ENCODE peak calls at places on chromosomes 11 and 22, in eight cellular contexts. One of them, this sample, is unnamed.

GRCh38 chr11:47532597-47533213 is 20.2 kb downstream of the CELF1 start:
- DNase-seq in cardiac fibroblast: no peak
- DNase-seq in prostate gland: no peak
- DNase-seq in right atrium auricular region: no peak
- DNase-seq in astrocyte of the spinal cord: no peak
- DNase-seq in body of pancreas: no peak
- DNase-seq in fibroblast of mammary gland: no peak
- DNase-seq in mammary epithelial cell: no peak
- DNase-seq in this sample: no peak

GRCh38 chr11:102705626-102706025 is at the start of gene MMP27:
- DNase-seq in right atrium auricular region: no peak
- DNase-seq in astrocyte of the spinal cord: no peak
- DNase-seq in prostate gland: no peak
- DNase-seq in cardiac fibroblast: no peak
- DNase-seq in body of pancreas: no peak
- DNase-seq in fibroblast of mammary gland: peak
- DNase-seq in mammary epithelial cell: no peak
- DNase-seq in this sample: no peak

GRCh38 chr11:107840120-107840479 is 18.5 kb downstream of the SLC35F2 start:
- DNase-seq in cardiac fibroblast: no peak
- DNase-seq in mammary epithelial cell: no peak
- DNase-seq in body of pancreas: no peak
- DNase-seq in prostate gland: peak
- DNase-seq in right atrium auricular region: no peak
- DNase-seq in fibroblast of mammary gland: no peak
- DNase-seq in astrocyte of the spinal cord: no peak
- DNase-seq in this sample: peak

GRCh38 chr22:20601308-20601707 is 93.9 kb downstream of the MED15 start:
- DNase-seq in fibroblast of mammary gland: no peak
- DNase-seq in astrocyte of the spinal cord: no peak
- DNase-seq in right atrium auricular region: no peak
- DNase-seq in prostate gland: no peak
- DNase-seq in mammary epithelial cell: no peak
- DNase-seq in body of pancreas: no peak
- DNase-seq in cardiac fibroblast: no peak
- DNase-seq in this sample: no peak

GRCh38 chr11:78838417-78838816 is 263.8 kb upstream of the NARS2 start:
- DNase-seq in cardiac fibroblast: no peak
- DNase-seq in prostate gland: peak
- DNase-seq in body of pancreas: no peak
- DNase-seq in right atrium auricular region: no peak
- DNase-seq in fibroblast of mammary gland: no peak
- DNase-seq in astrocyte of the spinal cord: no peak
- DNase-seq in mammary epithelial cell: no peak
- DNase-seq in this sample: peak

GRCh38 chr11:2463766-2464277 is 19.0 kb downstream of the KCNQ1 start:
- DNase-seq in mammary epithelial cell: no peak
- DNase-seq in prostate gland: no peak
- DNase-seq in astrocyte of the spinal cord: no peak
- DNase-seq in fibroblast of mammary gland: no peak
- DNase-seq in body of pancreas: peak
- DNase-seq in right atrium auricular region: peak
- DNase-seq in cardiac fibroblast: no peak
- DNase-seq in this sample: no peak

GRCh38 chr11:12625438-12626071 is 48.7 kb upstream of the TEAD1 start:
- DNase-seq in right atrium auricular region: no peak
- DNase-seq in cardiac fibroblast: peak
- DNase-seq in fibroblast of mammary gland: peak
- DNase-seq in body of pancreas: no peak
- DNase-seq in prostate gland: no peak
- DNase-seq in astrocyte of the spinal cord: peak
- DNase-seq in mammary epithelial cell: peak
- DNase-seq in this sample: peak

GRCh38 chr11:61028135-61028729 is 56.8 kb downstream of the CD6 start:
- DNase-seq in mammary epithelial cell: no peak
- DNase-seq in prostate gland: no peak
- DNase-seq in fibroblast of mammary gland: no peak
- DNase-seq in body of pancreas: no peak
- DNase-seq in astrocyte of the spinal cord: no peak
- DNase-seq in cardiac fibroblast: no peak
- DNase-seq in right atrium auricular region: no peak
- DNase-seq in this sample: peak

GRCh38 chr22:19064354-19065054 is 57.7 kb downstream of the DGCR2 start:
- DNase-seq in mammary epithelial cell: no peak
- DNase-seq in prostate gland: no peak
- DNase-seq in body of pancreas: no peak
- DNase-seq in right atrium auricular region: no peak
- DNase-seq in astrocyte of the spinal cord: no peak
- DNase-seq in fibroblast of mammary gland: no peak
- DNase-seq in cardiac fibroblast: no peak
- DNase-seq in this sample: no peak

GRCh38 chr11:12686246-12687060 is 12.2 kb downstream of the TEAD1 start:
- DNase-seq in astrocyte of the spinal cord: no peak
- DNase-seq in body of pancreas: no peak
- DNase-seq in fibroblast of mammary gland: no peak
- DNase-seq in right atrium auricular region: no peak
- DNase-seq in mammary epithelial cell: no peak
- DNase-seq in prostate gland: no peak
- DNase-seq in cardiac fibroblast: peak
- DNase-seq in this sample: no peak

GRCh38 chr11:70606248-70606950 is 208.1 kb downstream of the CTTN start:
- DNase-seq in right atrium auricular region: no peak
- DNase-seq in astrocyte of the spinal cord: no peak
- DNase-seq in body of pancreas: no peak
- DNase-seq in mammary epithelial cell: no peak
- DNase-seq in cardiac fibroblast: no peak
- DNase-seq in prostate gland: no peak
- DNase-seq in fibroblast of mammary gland: no peak
- DNase-seq in this sample: no peak

GRCh38 chr22:48197189-48197690 is 1434.8 kb downstream of the TBC1D22A start:
- DNase-seq in fibroblast of mammary gland: no peak
- DNase-seq in body of pancreas: no peak
- DNase-seq in right atrium auricular region: peak
- DNase-seq in prostate gland: no peak
- DNase-seq in astrocyte of the spinal cord: no peak
- DNase-seq in cardiac fibroblast: no peak
- DNase-seq in mammary epithelial cell: no peak
- DNase-seq in this sample: no peak

GRCh38 chr11:80779907-80780615 is 1339.2 kb upstream of the TENM4 start:
- DNase-seq in prostate gland: peak
- DNase-seq in body of pancreas: no peak
- DNase-seq in mammary epithelial cell: peak
- DNase-seq in right atrium auricular region: no peak
- DNase-seq in astrocyte of the spinal cord: no peak
- DNase-seq in cardiac fibroblast: no peak
- DNase-seq in fibroblast of mammary gland: no peak
- DNase-seq in this sample: peak

GRCh38 chr11:92845390-92846185 is 123.9 kb upstream of the MTNR1B start:
- DNase-seq in prostate gland: no peak
- DNase-seq in astrocyte of the spinal cord: no peak
- DNase-seq in fibroblast of mammary gland: no peak
- DNase-seq in cardiac fibroblast: no peak
- DNase-seq in body of pancreas: no peak
- DNase-seq in right atrium auricular region: no peak
- DNase-seq in mammary epithelial cell: peak
- DNase-seq in this sample: peak

GRCh38 chr11:32891657-32892354 is 805 bp upstream of the QSER1 start:
- DNase-seq in astrocyte of the spinal cord: no peak
- DNase-seq in right atrium auricular region: no peak
- DNase-seq in body of pancreas: peak
- DNase-seq in fibroblast of mammary gland: peak
- DNase-seq in cardiac fibroblast: no peak
- DNase-seq in prostate gland: no peak
- DNase-seq in mammary epithelial cell: peak
- DNase-seq in this sample: peak

GRCh38 chr11:71977743-71978418 is 20.8 kb upstream of the IL18BP start:
- DNase-seq in right atrium auricular region: no peak
- DNase-seq in fibroblast of mammary gland: peak
- DNase-seq in astrocyte of the spinal cord: peak
- DNase-seq in mammary epithelial cell: peak
- DNase-seq in prostate gland: peak
- DNase-seq in cardiac fibroblast: peak
- DNase-seq in body of pancreas: peak
- DNase-seq in this sample: peak

GRCh38 chr11:47355283-47356128 is 3.0 kb upstream of the MYBPC3 start:
- DNase-seq in fibroblast of mammary gland: peak
- DNase-seq in astrocyte of the spinal cord: peak
- DNase-seq in prostate gland: peak
- DNase-seq in mammary epithelial cell: peak
- DNase-seq in right atrium auricular region: peak
- DNase-seq in cardiac fibroblast: peak
- DNase-seq in body of pancreas: peak
- DNase-seq in this sample: peak

GRCh38 chr11:72326151-72326842 is 82.3 kb upstream of the PHOX2A start:
- DNase-seq in right atrium auricular region: no peak
- DNase-seq in cardiac fibroblast: peak
- DNase-seq in fibroblast of mammary gland: peak
- DNase-seq in astrocyte of the spinal cord: peak
- DNase-seq in prostate gland: no peak
- DNase-seq in mammary epithelial cell: peak
- DNase-seq in body of pancreas: no peak
- DNase-seq in this sample: peak

GRCh38 chr11:35241531-35241930 is 102.6 kb downstream of the CD44 start:
- DNase-seq in right atrium auricular region: no peak
- DNase-seq in astrocyte of the spinal cord: no peak
- DNase-seq in cardiac fibroblast: no peak
- DNase-seq in prostate gland: no peak
- DNase-seq in mammary epithelial cell: no peak
- DNase-seq in body of pancreas: no peak
- DNase-seq in fibroblast of mammary gland: no peak
- DNase-seq in this sample: no peak

GRCh38 chr11:14904745-14905103 is 12.7 kb upstream of the CYP2R1 start:
- DNase-seq in prostate gland: peak
- DNase-seq in right atrium auricular region: peak
- DNase-seq in cardiac fibroblast: peak
- DNase-seq in fibroblast of mammary gland: peak
- DNase-seq in body of pancreas: peak
- DNase-seq in mammary epithelial cell: no peak
- DNase-seq in astrocyte of the spinal cord: peak
- DNase-seq in this sample: peak

GRCh38 chr11:95444309-95445202 is 213.6 kb upstream of the SESN3 start:
- DNase-seq in astrocyte of the spinal cord: no peak
- DNase-seq in cardiac fibroblast: no peak
- DNase-seq in mammary epithelial cell: peak
- DNase-seq in fibroblast of mammary gland: no peak
- DNase-seq in prostate gland: peak
- DNase-seq in body of pancreas: no peak
- DNase-seq in right atrium auricular region: no peak
- DNase-seq in this sample: peak

GRCh38 chr11:119093666-119093950 is 8.0 kb downstream of the DPAGT1 start:
- DNase-seq in astrocyte of the spinal cord: no peak
- DNase-seq in fibroblast of mammary gland: no peak
- DNase-seq in right atrium auricular region: no peak
- DNase-seq in body of pancreas: no peak
- DNase-seq in mammary epithelial cell: no peak
- DNase-seq in cardiac fibroblast: no peak
- DNase-seq in prostate gland: no peak
- DNase-seq in this sample: no peak

GRCh38 chr11:11155962-11156815 is 196.9 kb downstream of the CSNK2A3 start:
- DNase-seq in fibroblast of mammary gland: no peak
- DNase-seq in right atrium auricular region: no peak
- DNase-seq in astrocyte of the spinal cord: no peak
- DNase-seq in mammary epithelial cell: no peak
- DNase-seq in body of pancreas: no peak
- DNase-seq in cardiac fibroblast: no peak
- DNase-seq in prostate gland: no peak
- DNase-seq in this sample: no peak

GRCh38 chr22:31715157-31715778 is 34.7 kb downstream of the PRR14L start:
- DNase-seq in body of pancreas: no peak
- DNase-seq in mammary epithelial cell: no peak
- DNase-seq in right atrium auricular region: no peak
- DNase-seq in cardiac fibroblast: no peak
- DNase-seq in fibroblast of mammary gland: no peak
- DNase-seq in prostate gland: no peak
- DNase-seq in astrocyte of the spinal cord: no peak
- DNase-seq in this sample: no peak

GRCh38 chr22:20128902-20129746 is 2.5 kb upstream of the ZDHHC8 start:
- DNase-seq in body of pancreas: peak
- DNase-seq in mammary epithelial cell: no peak
- DNase-seq in astrocyte of the spinal cord: no peak
- DNase-seq in cardiac fibroblast: peak
- DNase-seq in fibroblast of mammary gland: peak
- DNase-seq in right atrium auricular region: no peak
- DNase-seq in prostate gland: no peak
- DNase-seq in this sample: peak

GRCh38 chr11:120525285-120526085 is 13.9 kb downstream of the GRIK4 start:
- DNase-seq in right atrium auricular region: no peak
- DNase-seq in body of pancreas: no peak
- DNase-seq in mammary epithelial cell: no peak
- DNase-seq in cardiac fibroblast: no peak
- DNase-seq in fibroblast of mammary gland: no peak
- DNase-seq in astrocyte of the spinal cord: no peak
- DNase-seq in prostate gland: no peak
- DNase-seq in this sample: no peak

GRCh38 chr22:46457502-46458488 is 79.6 kb downstream of the CELSR1 start:
- DNase-seq in prostate gland: no peak
- DNase-seq in fibroblast of mammary gland: peak
- DNase-seq in right atrium auricular region: no peak
- DNase-seq in astrocyte of the spinal cord: peak
- DNase-seq in cardiac fibroblast: peak
- DNase-seq in mammary epithelial cell: peak
- DNase-seq in body of pancreas: no peak
- DNase-seq in this sample: peak

GRCh38 chr11:112016088-112016764 is 9.0 kb upstream of the DLAT start:
- DNase-seq in mammary epithelial cell: no peak
- DNase-seq in body of pancreas: peak
- DNase-seq in astrocyte of the spinal cord: peak
- DNase-seq in prostate gland: no peak
- DNase-seq in cardiac fibroblast: peak
- DNase-seq in right atrium auricular region: no peak
- DNase-seq in fibroblast of mammary gland: peak
- DNase-seq in this sample: no peak
- TF ChIP-seq CTCF in mammary epithelial cell: no peak
- TF ChIP-seq CTCF in body of pancreas: no peak
- TF ChIP-seq CTCF in astrocyte of the spinal cord: no peak
- TF ChIP-seq CTCF in prostate gland: no peak
- TF ChIP-seq CTCF in cardiac fibroblast: no peak
- TF ChIP-seq CTCF in right atrium auricular region: no peak
- TF ChIP-seq CTCF in fibroblast of mammary gland: no peak
- TF ChIP-seq CTCF in this sample: no peak

GRCh38 chr11:81870066-81870412 is 863.6 kb downstream of the FAM181B start:
- DNase-seq in mammary epithelial cell: no peak
- DNase-seq in astrocyte of the spinal cord: no peak
- DNase-seq in body of pancreas: no peak
- DNase-seq in right atrium auricular region: no peak
- DNase-seq in prostate gland: no peak
- DNase-seq in fibroblast of mammary gland: no peak
- DNase-seq in cardiac fibroblast: no peak
- DNase-seq in this sample: no peak
- H3K4me3 ChIP-seq in mammary epithelial cell: no peak
- H3K4me3 ChIP-seq in astrocyte of the spinal cord: no peak
- H3K4me3 ChIP-seq in body of pancreas: no peak
- H3K4me3 ChIP-seq in right atrium auricular region: no peak
- H3K4me3 ChIP-seq in prostate gland: no peak
- H3K4me3 ChIP-seq in fibroblast of mammary gland: no peak
- H3K4me3 ChIP-seq in cardiac fibroblast: no peak
- H3K4me3 ChIP-seq in this sample: no peak

GRCh38 chr11:86360775-86361395 is 13.8 kb upstream of the CCDC81 start:
- DNase-seq in body of pancreas: no peak
- DNase-seq in fibroblast of mammary gland: peak
- DNase-seq in astrocyte of the spinal cord: peak
- DNase-seq in cardiac fibroblast: peak
- DNase-seq in mammary epithelial cell: peak
- DNase-seq in prostate gland: no peak
- DNase-seq in right atrium auricular region: no peak
- DNase-seq in this sample: peak
- TF ChIP-seq CTCF in body of pancreas: no peak
- TF ChIP-seq CTCF in fibroblast of mammary gland: peak
- TF ChIP-seq CTCF in astrocyte of the spinal cord: peak
- TF ChIP-seq CTCF in cardiac fibroblast: peak
- TF ChIP-seq CTCF in mammary epithelial cell: peak
- TF ChIP-seq CTCF in prostate gland: no peak
- TF ChIP-seq CTCF in right atrium auricular region: no peak
- TF ChIP-seq CTCF in this sample: peak

GRCh38 chr11:128290106-128290840 is 297.1 kb downstream of the ETS1 start:
- DNase-seq in cardiac fibroblast: peak
- DNase-seq in prostate gland: peak
- DNase-seq in fibroblast of mammary gland: peak
- DNase-seq in mammary epithelial cell: peak
- DNase-seq in astrocyte of the spinal cord: peak
- DNase-seq in body of pancreas: peak
- DNase-seq in right atrium auricular region: peak
- DNase-seq in this sample: peak
- H3K4me3 ChIP-seq in cardiac fibroblast: no peak
- H3K4me3 ChIP-seq in prostate gland: no peak
- H3K4me3 ChIP-seq in fibroblast of mammary gland: no peak
- H3K4me3 ChIP-seq in mammary epithelial cell: no peak
- H3K4me3 ChIP-seq in astrocyte of the spinal cord: no peak
- H3K4me3 ChIP-seq in body of pancreas: no peak
- H3K4me3 ChIP-seq in right atrium auricular region: peak
- H3K4me3 ChIP-seq in this sample: no peak